ENCODE peak calls at places on chromosomes 2 and 18, in four cellular contexts. One of them, this sample, is unnamed.

GRCh38 chr2:95026471-95027368 is 1.2 kb downstream of the MAL start:
- DNase-seq in right atrium auricular region: no peak
- DNase-seq in GM20000: no peak
- DNase-seq in pancreas: no peak
- DNase-seq in this sample: no peak

GRCh38 chr2:147609301-147609700 is 235.5 kb upstream of the ACVR2A start:
- DNase-seq in pancreas: no peak
- DNase-seq in GM20000: no peak
- DNase-seq in right atrium auricular region: no peak
- DNase-seq in this sample: no peak

GRCh38 chr2:182504903-182505302 is 78.1 kb upstream of the PDE1A start:
- DNase-seq in GM20000: no peak
- DNase-seq in pancreas: no peak
- DNase-seq in right atrium auricular region: peak
- DNase-seq in this sample: no peak

GRCh38 chr18:54052259-54052658 is 172.2 kb downstream of the MBD2 start:
- DNase-seq in pancreas: no peak
- DNase-seq in GM20000: no peak
- DNase-seq in right atrium auricular region: no peak
- DNase-seq in this sample: no peak

GRCh38 chr18:51162617-51163016 is 34.9 kb downstream of the MEX3C start:
- DNase-seq in GM20000: no peak
- DNase-seq in right atrium auricular region: no peak
- DNase-seq in pancreas: no peak
- DNase-seq in this sample: no peak

GRCh38 chr18:25103468-25104155 is 248.4 kb downstream of the ZNF521 start:
- DNase-seq in GM20000: no peak
- DNase-seq in right atrium auricular region: no peak
- DNase-seq in pancreas: no peak
- DNase-seq in this sample: no peak

GRCh38 chr18:11860594-11861450 is 9.6 kb downstream of the CHMP1B start:
- DNase-seq in pancreas: no peak
- DNase-seq in right atrium auricular region: peak
- DNase-seq in GM20000: no peak
- DNase-seq in this sample: no peak

GRCh38 chr18:525066-525797 is 24.7 kb upstream of the COLEC12 start:
- DNase-seq in right atrium auricular region: no peak
- DNase-seq in pancreas: no peak
- DNase-seq in GM20000: no peak
- DNase-seq in this sample: no peak

GRCh38 chr18:36706313-36706881 is 122.4 kb downstream of the TPGS2 start:
- DNase-seq in pancreas: no peak
- DNase-seq in right atrium auricular region: no peak
- DNase-seq in GM20000: no peak
- DNase-seq in this sample: no peak

GRCh38 chr18:24868760-24869237 is 408.4 kb downstream of the HRH4 start:
- DNase-seq in pancreas: no peak
- DNase-seq in GM20000: no peak
- DNase-seq in right atrium auricular region: no peak
- DNase-seq in this sample: no peak

GRCh38 chr2:162256621-162257020 is 13.4 kb upstream of the FAP start:
- DNase-seq in GM20000: no peak
- DNase-seq in pancreas: no peak
- DNase-seq in right atrium auricular region: no peak
- DNase-seq in this sample: no peak

GRCh38 chr2:120771556-120772208 is 36.0 kb downstream of the GLI2 start:
- DNase-seq in pancreas: no peak
- DNase-seq in GM20000: no peak
- DNase-seq in right atrium auricular region: peak
- DNase-seq in this sample: no peak

GRCh38 chr2:84631985-84632384 is 115.7 kb downstream of the DNAH6 start:
- DNase-seq in pancreas: no peak
- DNase-seq in right atrium auricular region: no peak
- DNase-seq in GM20000: no peak
- DNase-seq in this sample: no peak

GRCh38 chr18:21194871-21195771 is 46.9 kb upstream of the GREB1L start:
- DNase-seq in GM20000: peak
- DNase-seq in right atrium auricular region: no peak
- DNase-seq in pancreas: no peak
- DNase-seq in this sample: peak

GRCh38 chr2:222709191-222709891 is 37.9 kb downstream of the MOGAT1 start:
- DNase-seq in GM20000: peak
- DNase-seq in right atrium auricular region: peak
- DNase-seq in pancreas: no peak
- DNase-seq in this sample: peak

GRCh38 chr2:178419123-178419522 is 31.9 kb downstream of the PRKRA start:
- DNase-seq in right atrium auricular region: no peak
- DNase-seq in GM20000: no peak
- DNase-seq in pancreas: no peak
- DNase-seq in this sample: no peak

GRCh38 chr2:32804205-32804604 is 142.5 kb upstream of the LTBP1 start:
- DNase-seq in right atrium auricular region: no peak
- DNase-seq in GM20000: no peak
- DNase-seq in pancreas: no peak
- DNase-seq in this sample: no peak

GRCh38 chr2:143357956-143358355 is 228.7 kb downstream of the ARHGAP15 start:
- DNase-seq in right atrium auricular region: no peak
- DNase-seq in GM20000: no peak
- DNase-seq in pancreas: no peak
- DNase-seq in this sample: no peak

GRCh38 chr18:35029103-35029502 is 12.1 kb upstream of the MAPRE2 start:
- DNase-seq in right atrium auricular region: no peak
- DNase-seq in GM20000: no peak
- DNase-seq in pancreas: no peak
- DNase-seq in this sample: no peak

GRCh38 chr2:104848526-104848925 is 5.4 kb upstream of the POU3F3 start:
- DNase-seq in GM20000: peak
- DNase-seq in pancreas: no peak
- DNase-seq in right atrium auricular region: no peak
- DNase-seq in this sample: no peak

GRCh38 chr18:58476521-58477210 is 152.2 kb downstream of the ALPK2 start:
- DNase-seq in pancreas: no peak
- DNase-seq in right atrium auricular region: no peak
- DNase-seq in GM20000: no peak
- DNase-seq in this sample: no peak

GRCh38 chr2:211867845-211868361 is 670.7 kb downstream of the ERBB4 start:
- DNase-seq in GM20000: peak
- DNase-seq in right atrium auricular region: no peak
- DNase-seq in pancreas: no peak
- DNase-seq in this sample: peak

GRCh38 chr2:64470921-64471320 is 17.0 kb downstream of the LGALSL start:
- DNase-seq in right atrium auricular region: no peak
- DNase-seq in pancreas: no peak
- DNase-seq in GM20000: no peak
- DNase-seq in this sample: no peak

GRCh38 chr18:37571266-37571665 is 5.7 kb upstream of the CELF4 start:
- DNase-seq in pancreas: no peak
- DNase-seq in right atrium auricular region: no peak
- DNase-seq in GM20000: no peak
- DNase-seq in this sample: no peak

GRCh38 chr2:5373200-5373599 is 319.0 kb upstream of the SOX11 start:
- DNase-seq in right atrium auricular region: no peak
- DNase-seq in GM20000: no peak
- DNase-seq in pancreas: no peak
- DNase-seq in this sample: no peak

GRCh38 chr2:88657131-88657530 is 29.9 kb upstream of the EIF2AK3 start:
- DNase-seq in right atrium auricular region: no peak
- DNase-seq in pancreas: no peak
- DNase-seq in GM20000: no peak
- DNase-seq in this sample: no peak

GRCh38 chr2:107648781-107649413 is 177.8 kb upstream of the RGPD4 start:
- DNase-seq in right atrium auricular region: no peak
- DNase-seq in GM20000: no peak
- DNase-seq in pancreas: peak
- DNase-seq in this sample: no peak
- TF ChIP-seq CTCF in right atrium auricular region: no peak
- TF ChIP-seq CTCF in GM20000: no peak
- TF ChIP-seq CTCF in pancreas: no peak
- TF ChIP-seq CTCF in this sample: no peak

GRCh38 chr2:232341061-232341738 is 37.4 kb upstream of the ALPP start:
- DNase-seq in GM20000: no peak
- DNase-seq in right atrium auricular region: no peak
- DNase-seq in pancreas: no peak
- DNase-seq in this sample: no peak

GRCh38 chr2:232338759-232339106 is 39.8 kb upstream of the ALPP start:
- DNase-seq in GM20000: no peak
- DNase-seq in pancreas: no peak
- DNase-seq in right atrium auricular region: no peak
- DNase-seq in this sample: no peak

GRCh38 chr2:232336956-232337700 is 41.4 kb upstream of the ALPP start:
- DNase-seq in GM20000: no peak
- DNase-seq in right atrium auricular region: no peak
- DNase-seq in pancreas: no peak
- DNase-seq in this sample: no peak

GRCh38 chr2:232340171-232340935 is 38.2 kb upstream of the ALPP start:
- DNase-seq in right atrium auricular region: no peak
- DNase-seq in GM20000: no peak
- DNase-seq in pancreas: no peak
- DNase-seq in this sample: no peak

DNA sequence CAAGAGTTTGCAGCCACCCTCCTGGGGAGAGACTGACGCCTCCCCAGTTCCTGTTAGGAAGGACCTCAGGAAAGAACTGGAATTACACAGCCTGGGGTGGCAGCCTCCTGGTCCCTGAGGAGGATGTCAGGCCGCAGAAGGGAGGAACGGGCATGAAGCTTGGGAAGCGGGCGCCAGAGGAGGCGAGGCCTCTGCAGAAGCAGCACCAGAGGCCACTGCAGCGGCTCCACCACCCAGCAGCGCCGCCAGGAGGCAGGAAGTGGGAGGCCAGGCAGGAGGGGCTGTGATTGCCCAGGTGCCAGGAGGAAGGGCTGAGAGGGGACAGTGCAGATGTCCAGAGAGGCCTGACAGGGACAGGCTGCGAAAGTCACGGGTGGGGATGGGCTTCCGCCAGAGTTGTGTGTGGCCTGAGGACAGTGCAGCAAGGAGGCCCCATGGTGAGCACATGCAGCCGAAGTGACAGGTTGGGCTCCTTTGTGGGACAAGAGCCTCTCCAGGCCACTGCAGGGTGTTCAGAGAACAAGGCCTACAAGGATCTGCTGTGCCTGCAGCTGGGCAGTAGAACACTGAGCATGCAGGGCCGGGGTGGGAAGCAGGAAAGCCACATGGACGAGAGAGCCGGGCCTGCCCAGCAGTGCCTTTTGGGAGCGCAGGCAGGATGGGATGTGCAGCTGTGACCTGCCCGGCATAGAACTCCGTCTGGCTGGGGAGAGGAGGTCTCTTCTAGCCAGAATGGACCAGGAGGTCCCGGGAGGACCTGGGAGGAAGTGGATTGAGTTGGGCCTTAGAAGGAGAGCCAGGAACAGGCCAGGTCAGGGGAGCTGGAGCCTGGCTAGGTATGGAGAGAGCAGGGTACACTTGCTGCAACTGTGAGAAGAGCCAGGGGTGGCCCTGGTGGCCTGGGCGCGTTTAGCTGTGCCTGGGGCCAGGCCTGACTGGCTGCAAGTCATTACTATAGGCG is 39.1 kb upstream of the ALPP start:
- DNase-seq in pancreas: peak
- DNase-seq in right atrium auricular region: no peak
- DNase-seq in GM20000: no peak
- DNase-seq in this sample: no peak
- TF ChIP-seq CTCF in pancreas: no peak
- TF ChIP-seq CTCF in right atrium auricular region: no peak
- TF ChIP-seq CTCF in GM20000: no peak
- TF ChIP-seq CTCF in this sample: no peak

GRCh38 chr2:184125867-184126266 is 472.5 kb upstream of the ZNF804A start:
- DNase-seq in right atrium auricular region: no peak
- DNase-seq in GM20000: no peak
- DNase-seq in pancreas: no peak
- DNase-seq in this sample: no peak
- TF ChIP-seq CTCF in right atrium auricular region: no peak
- TF ChIP-seq CTCF in GM20000: no peak
- TF ChIP-seq CTCF in pancreas: no peak
- TF ChIP-seq CTCF in this sample: no peak

DNA sequence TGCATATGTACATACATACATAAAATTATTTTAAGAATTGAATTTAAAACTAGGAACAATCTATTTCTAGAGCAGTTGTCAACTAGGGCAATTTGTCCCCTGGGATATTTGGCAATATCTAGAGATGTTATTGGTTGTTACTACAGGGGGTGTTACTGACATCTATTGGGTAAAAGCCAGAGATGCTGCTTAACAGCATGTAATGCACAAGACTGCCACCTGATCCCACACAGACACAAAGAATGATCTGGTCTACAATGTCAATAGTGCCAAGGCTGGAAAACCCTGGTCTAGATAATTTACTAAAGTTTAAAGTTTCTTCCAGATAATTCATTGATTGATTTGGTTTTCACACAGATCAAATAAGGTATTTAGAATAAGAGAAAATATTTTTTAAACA is 185.3 kb downstream of the NYAP2 start:
- DNase-seq in GM20000: no peak
- DNase-seq in pancreas: no peak
- DNase-seq in right atrium auricular region: no peak
- DNase-seq in this sample: no peak
- TF ChIP-seq CTCF in GM20000: no peak
- TF ChIP-seq CTCF in pancreas: no peak
- TF ChIP-seq CTCF in right atrium auricular region: no peak
- TF ChIP-seq CTCF in this sample: no peak

GRCh38 chr2:206154197-206154596 is 5.0 kb downstream of the NDUFS1 start:
- DNase-seq in GM20000: no peak
- DNase-seq in right atrium auricular region: no peak
- DNase-seq in pancreas: no peak
- DNase-seq in this sample: no peak
- TF ChIP-seq CTCF in GM20000: no peak
- TF ChIP-seq CTCF in right atrium auricular region: no peak
- TF ChIP-seq CTCF in pancreas: no peak
- TF ChIP-seq CTCF in this sample: peak